ENCODE peak calls at places on chromosome 7, in eight cellular contexts. E is foreskin keratinocyte; F is pancreas; K is effector memory CD4-positive, alpha-beta T cell; Q is ascending aorta; U is H1; H is naive thymus-derived CD4-positive, alpha-beta T cell; W is GM23248. Y is an unnamed sample.
A peak's percentile ranks its signal among the peaks of the same experiment; 100 is the strongest.

GRCh38 chr7:27031289-27032172 is 64.3 kb downstream of the HOXA1 start:
- DNase-seq in W (peak; percentile 90), H (peak; percentile 17), E (peak; percentile 60), Q (no peak), K (no peak), U (no peak), F (no peak), Y (no peak)

GRCh38 chr7:71612011-71612410 is 480.1 kb downstream of the GALNT17 start:
- DNase-seq in K (no peak), U (no peak), H (no peak), Q (no peak), E (no peak), F (no peak), W (no peak), Y (no peak)

GRCh38 chr7:108368466-108368865 is 87.8 kb downstream of the NRCAM start:
- DNase-seq in E (no peak), H (no peak), F (no peak), W (peak; percentile 20), K (no peak), Q (no peak), U (no peak), Y (no peak)

GRCh38 chr7:14841086-14841485 is 61.5 kb downstream of the DGKB start:
- DNase-seq in H (no peak), W (no peak), Q (no peak), E (no peak), U (no peak), F (no peak), K (no peak), Y (no peak)

GRCh38 chr7:1513657-1514095 is 9.5 kb upstream of the INTS1 start:
- DNase-seq in Q (no peak), F (no peak), E (no peak), U (no peak), W (peak; percentile 38), K (no peak), H (no peak), Y (no peak)

GRCh38 chr7:93146036-93146435 is 2.1 kb downstream of the SAMD9L start:
- DNase-seq in W (no peak), K (no peak), Q (no peak), F (no peak), U (no peak), E (no peak), H (no peak), Y (no peak)

GRCh38 chr7:121259826-121260225 is 69.0 kb upstream of the WNT16 start:
- DNase-seq in E (peak; percentile 45), H (no peak), F (no peak), Q (no peak), W (no peak), K (no peak), U (no peak), Y (no peak)

GRCh38 chr7:1059200-1060091 is 15.1 kb downstream of the GPR146 start:
- DNase-seq in Q (no peak), F (no peak), U (peak; percentile 93), H (no peak), W (peak; percentile 12), K (peak; percentile 16), E (no peak), Y (no peak)

GRCh38 chr7:122198581-122198980 is 54.5 kb upstream of the AASS start:
- DNase-seq in U (no peak), H (no peak), W (no peak), F (no peak), K (no peak), Q (no peak), E (no peak), Y (no peak)

GRCh38 chr7:100604976-100605911 is 3.1 kb downstream of the PCOLCE start:
- DNase-seq in Q (no peak), U (no peak), E (no peak), K (no peak), H (peak; percentile 47), W (no peak), F (peak; percentile 77), Y (no peak)

GRCh38 chr7:133794490-133794889 is 332.6 kb upstream of the LRGUK start:
- DNase-seq in F (no peak), E (no peak), K (no peak), W (peak; percentile 45), U (no peak), H (no peak), Q (no peak), Y (no peak)

GRCh38 chr7:47991270-47991669 is 11.9 kb upstream of the HUS1 start:
- DNase-seq in E (no peak), K (no peak), H (no peak), F (no peak), W (no peak), Q (no peak), U (no peak), Y (no peak)

GRCh38 chr7:94300176-94300835 is 94.4 kb upstream of the COL1A2 start:
- DNase-seq in F (no peak), H (no peak), W (peak; percentile 41), Q (no peak), U (no peak), K (no peak), E (no peak), Y (no peak)
- H3K27ac ChIP-seq in F (peak overlapping the region; percentile 66), H (no peak overlapping the region), W (peak overlapping the region; percentile 99), Q (peak overlapping the region; percentile 81), U (no peak overlapping the region), K (no peak overlapping the region), E (no peak overlapping the region), Y (peak overlapping the region; percentile 0)

GRCh38 chr7:3279147-3279818 is 21.8 kb upstream of the SDK1 start:
- DNase-seq in E (no peak), K (no peak), H (no peak), W (no peak), F (no peak), U (no peak), Q (no peak), Y (no peak)

GRCh38 chr7:3283130-3283704 is 17.8 kb upstream of the SDK1 start:
- DNase-seq in U (no peak), W (no peak), H (no peak), E (peak; percentile 71), K (no peak), F (no peak), Q (no peak), Y (no peak)

GRCh38 chr7:3282457-3282856 is 18.6 kb upstream of the SDK1 start:
- DNase-seq in Q (peak; percentile 26), W (no peak), K (no peak), U (no peak), F (no peak), H (no peak), E (peak; percentile 54), Y (no peak)

GRCh38 chr7:3277604-3278572 is 23.2 kb upstream of the SDK1 start:
- DNase-seq in W (no peak), K (no peak), H (no peak), U (no peak), Q (no peak), F (no peak), E (no peak), Y (no peak)

DNA sequence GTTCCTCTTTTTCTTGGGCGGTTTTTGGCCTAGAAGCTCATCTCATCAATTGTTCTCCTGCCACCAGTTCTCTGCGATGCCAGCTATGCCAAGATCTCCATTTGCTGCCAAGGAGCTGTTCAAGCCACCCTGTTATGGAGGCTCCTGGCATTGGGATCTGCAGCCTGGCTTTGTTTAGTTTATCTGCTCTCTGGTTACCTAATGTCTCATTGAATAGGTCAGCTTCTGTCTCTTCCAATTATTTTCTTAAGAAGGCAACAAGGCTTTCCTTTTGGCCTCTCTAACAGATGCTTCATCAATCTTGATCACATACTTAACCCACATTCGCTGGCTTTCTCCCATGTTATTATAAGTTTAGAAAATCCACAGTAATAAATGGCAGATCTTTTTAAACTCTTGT is 20.6 kb upstream of the SDK1 start:
- DNase-seq in K (no peak), W (no peak), E (no peak), F (no peak), Q (no peak), H (no peak), U (no peak), Y (no peak)
- H3K27ac ChIP-seq in K (no peak overlapping the region), W (no peak overlapping the region), E (no peak overlapping the region), F (no peak overlapping the region), Q (peak overlapping the region; percentile 74), H (no peak overlapping the region), U (no peak overlapping the region), Y (no peak overlapping the region)

DNA sequence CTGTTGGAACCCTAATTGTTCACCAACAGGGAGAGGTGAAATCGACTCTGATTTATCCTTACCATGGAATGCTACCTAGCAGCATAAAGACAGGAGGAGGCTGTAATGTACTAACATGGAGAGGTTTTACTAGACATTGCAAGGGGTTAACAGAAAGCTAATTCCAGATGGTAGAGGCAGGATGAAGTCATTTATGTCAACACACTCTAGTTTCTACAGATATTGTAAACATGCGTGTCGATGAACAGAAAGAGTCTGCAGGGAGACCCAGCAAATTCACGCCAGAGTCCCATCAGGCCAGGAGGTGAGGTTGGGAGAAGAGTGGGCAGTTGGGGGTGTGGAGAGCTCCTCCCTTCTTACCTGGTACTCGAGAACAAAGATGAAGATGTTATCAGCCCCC is 7.0 kb downstream of the NPC1L1 start:
- DNase-seq in H (no peak), W (no peak), E (no peak), Q (no peak), F (no peak), K (no peak), U (no peak), Y (no peak)
- H3K27ac ChIP-seq in H (no peak overlapping the region), W (no peak overlapping the region), E (no peak overlapping the region), Q (no peak overlapping the region), F (no peak overlapping the region), K (no peak overlapping the region), U (no peak overlapping the region), Y (no peak overlapping the region)

DNA sequence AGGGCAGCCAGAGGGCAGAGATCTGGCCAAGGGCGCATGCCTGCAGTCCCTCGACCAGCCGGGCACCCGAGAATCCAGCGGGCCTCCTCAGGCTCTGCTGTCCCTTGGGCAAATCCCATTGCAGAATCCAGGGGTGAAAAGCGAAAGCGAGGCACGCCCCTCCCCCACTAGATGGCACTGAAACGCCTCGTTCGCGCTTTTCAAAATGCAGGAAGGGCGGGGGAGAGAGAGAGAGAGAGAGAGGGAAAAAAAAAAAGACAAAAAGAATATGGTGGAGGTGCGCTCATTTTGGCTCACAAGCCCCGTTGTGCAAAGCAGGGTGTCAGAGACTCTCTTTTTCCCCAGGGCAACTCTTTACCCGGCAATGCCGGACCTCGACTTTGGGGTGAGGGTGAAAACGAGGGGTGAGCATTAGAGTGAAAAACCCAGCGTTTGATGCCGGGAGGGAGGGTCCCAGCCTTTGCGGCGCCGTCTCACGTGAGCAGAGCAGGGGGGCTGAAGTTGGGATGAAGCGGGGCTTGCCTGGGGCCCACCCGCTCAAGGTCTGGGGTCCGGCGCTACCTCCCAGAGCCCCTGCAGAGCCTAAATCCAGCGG is 2.5 kb upstream of the TMEM178B start:
- DNase-seq in F (peak; percentile 69), U (peak; percentile 54), E (no peak), Q (no peak), K (no peak), W (peak; percentile 4), H (peak; percentile 30), Y (peak; percentile 71)
- H3K27ac ChIP-seq in F (no peak overlapping the region), U (no peak overlapping the region), E (no peak overlapping the region), Q (no peak overlapping the region), K (no peak overlapping the region), W (no peak overlapping the region), H (no peak overlapping the region), Y (peak overlapping the region; percentile 80)

Y was measured in caudate nucleus.